ENCODE peak calls at places on chromosomes 5 and 9, in five cellular contexts. Y is RWPE2; F is psoas muscle; S is activated CD4-positive, alpha-beta T cell treated with anti-CD3 and anti-CD28 coated beads for 36 hours; J is activated naive CD8-positive, alpha-beta T cell treated with anti-CD3 and anti-CD28 coated beads, Interleukin-2, amount 50 U/mL, for 24 hours. C is an unnamed sample.

GRCh38 chr9:111449705-111450104 is 34.5 kb downstream of the ECPAS start:
- ATAC-seq in J (no peak), S (no peak), Y (no peak), F (peak), C (no peak)

GRCh38 chr5:57537831-57538230 is 55.2 kb upstream of the ACTBL2 start:
- ATAC-seq in S (no peak), J (no peak), F (no peak), Y (no peak), C (no peak)

GRCh38 chr9:4344946-4345345 is 45.1 kb upstream of the GLIS3 start:
- ATAC-seq in Y (peak), J (peak), S (peak), F (no peak), C (peak)

GRCh38 chr5:167652690-167653089 is 638.8 kb upstream of the WWC1 start:
- ATAC-seq in S (no peak), F (no peak), Y (peak), J (no peak), C (no peak)

GRCh38 chr9:98017306-98017705 is 34.2 kb downstream of the ANP32B start:
- ATAC-seq in S (no peak), J (no peak), Y (no peak), F (peak), C (no peak)

GRCh38 chr5:5335708-5336211 is 86.7 kb upstream of the ICE1 start:
- ATAC-seq in J (no peak), S (no peak), F (no peak), Y (peak), C (no peak)

GRCh38 chr5:80466669-80467485 is 21.0 kb upstream of the FAM151B start:
- ATAC-seq in Y (peak), F (no peak), J (no peak), S (no peak), C (no peak)

GRCh38 chr5:143118222-143118621 is 285.3 kb downstream of the NR3C1 start:
- ATAC-seq in J (peak), S (peak), F (no peak), Y (no peak), C (no peak)

GRCh38 chr5:135012951-135013391 is 21.1 kb downstream of the PITX1 start:
- ATAC-seq in F (peak), Y (no peak), J (no peak), S (no peak), C (no peak)

GRCh38 chr5:34487202-34487879 is 168.8 kb upstream of the RAI14 start:
- ATAC-seq in S (no peak), J (no peak), Y (peak), F (peak), C (no peak)

GRCh38 chr5:9587135-9587534 is 41.3 kb upstream of the SEMA5A start:
- ATAC-seq in J (no peak), F (no peak), S (no peak), Y (no peak), C (no peak)

GRCh38 chr9:87596862-87597261 is 99.2 kb downstream of the DAPK1 start:
- ATAC-seq in S (no peak), Y (no peak), J (no peak), F (peak), C (no peak)

GRCh38 chr9:33380390-33381094 is 21.8 kb downstream of the AQP7 start:
- ATAC-seq in J (no peak), S (no peak), Y (no peak), F (peak), C (no peak)

GRCh38 chr9:3948826-3949578 is 350.9 kb downstream of the GLIS3 start:
- ATAC-seq in F (no peak), Y (no peak), S (no peak), J (no peak), C (no peak)